ENCODE peak calls at places on chromosome 6, in five cellular contexts. N is ovary; I is brain microvascular endothelial cell; O is stimulated activated CD8-positive, alpha-beta memory T cell treated with anti-CD3 and anti-CD28 coated beads, Interleukin-7, amount 100 ng/mL, for 1 hour; R is DMS153. C is an unnamed sample.

GRCh38 chr6:19042452-19042851 is 655.3 kb downstream of the RNF144B start:
- DNase-seq in N (no peak), I (no peak), O (no peak), R (no peak), C (no peak)

GRCh38 chr6:91304506-91304905 is 717.6 kb upstream of the MAP3K7 start:
- DNase-seq in N (no peak), I (peak; percentile 24), O (no peak), R (no peak), C (no peak)

GRCh38 chr6:43937236-43938177 is 167.5 kb downstream of the VEGFA start:
- DNase-seq in N (no peak), I (no peak), O (no peak), R (no peak), C (no peak)

GRCh38 chr6:156691018-156691417 is 86.2 kb upstream of the ARID1B start:
- DNase-seq in N (no peak), I (no peak), O (no peak), R (no peak), C (no peak)

GRCh38 chr6:137261393-137262154 is 42.4 kb upstream of the IFNGR1 start:
- DNase-seq in N (no peak), I (peak; percentile 16), O (no peak), R (no peak), C (no peak)

GRCh38 chr6:42249279-42249678 is 31.6 kb upstream of the MRPS10 start:
- DNase-seq in N (no peak), I (no peak), O (no peak), R (no peak), C (no peak)

GRCh38 chr6:34205916-34206315 is 30.8 kb upstream of the HMGA1 start:
- DNase-seq in N (no peak), I (no peak), O (no peak), R (no peak), C (no peak)

GRCh38 chr6:43428112-43428570 is 800 bp downstream of the ABCC10 start:
- DNase-seq in N (no peak), I (no peak), O (no peak), R (no peak), C (no peak)

GRCh38 chr6:46983007-46983411 is 59.1 kb downstream of the ADGRF1 start:
- DNase-seq in N (no peak), I (no peak), O (no peak), R (peak; percentile 11), C (no peak)

GRCh38 chr6:156013155-156013554 is 557.5 kb upstream of the NOX3 start:
- DNase-seq in N (no peak), I (no peak), O (no peak), R (no peak), C (no peak)

GRCh38 chr6:15662246-15663056 is at the start of gene DTNBP1:
- DNase-seq in N (peak; percentile 78), I (peak; percentile 2), O (peak; percentile 68), R (peak; percentile 57), C (peak; percentile 85)

GRCh38 chr6:158518196-158519127 is 41.4 kb upstream of the TMEM181 start:
- DNase-seq in N (peak; percentile 42), I (peak; percentile 81), O (no peak), R (peak; percentile 82), C (peak; percentile 75)

GRCh38 chr6:36131517-36132220 is 1.4 kb downstream of the MAPK13 start:
- DNase-seq in N (peak; percentile 74), I (peak; percentile 77), O (peak; percentile 12), R (peak; percentile 66), C (no peak)

GRCh38 chr6:14501914-14502313 is 384.3 kb downstream of the CD83 start:
- DNase-seq in N (no peak), I (no peak), O (no peak), R (no peak), C (no peak)

GRCh38 chr6:80527552-80528052 is 421.1 kb downstream of the BCKDHB start:
- DNase-seq in N (no peak), I (no peak), O (no peak), R (peak; percentile 99), C (no peak)

GRCh38 chr6:139863356-139863755 is 488.9 kb upstream of the CITED2 start:
- DNase-seq in N (no peak), I (no peak), O (no peak), R (no peak), C (no peak)

GRCh38 chr6:43226192-43226851 is 3.0 kb downstream of the DNPH1 start:
- DNase-seq in N (peak; percentile 3), I (no peak), O (no peak), R (no peak), C (no peak)

GRCh38 chr6:84967389-84967788 is 203.0 kb upstream of the TBX18 start:
- DNase-seq in N (no peak), I (peak; percentile 56), O (no peak), R (no peak), C (no peak)

GRCh38 chr6:24340998-24341934 is 16.6 kb downstream of the DCDC2 start:
- DNase-seq in N (no peak), I (no peak), O (no peak), R (no peak), C (no peak)

GRCh38 chr6:147158881-147159280 is 45.3 kb upstream of the STXBP5 start:
- DNase-seq in N (no peak), I (no peak), O (no peak), R (no peak), C (no peak)

GRCh38 chr6:14713561-14713960 is 532.3 kb upstream of the JARID2 start:
- DNase-seq in N (no peak), I (no peak), O (no peak), R (no peak), C (no peak)